ENCODE peak calls at places on chromosomes 16 and 17, in four cellular contexts. T is globus pallidus, X is glutamatergic neuron, K is anterior cingulate cortex. I is an unnamed sample.

GRCh38 chr17:44926841-44927525 is 11.7 kb upstream of the GFAP start:
- DNase-seq in T (no peak), X (no peak), K (no peak), I (no peak)

GRCh38 chr17:66655861-66656260 is 179.1 kb upstream of the CACNG5 start:
- DNase-seq in T (no peak), X (no peak), K (peak; percentile 19), I (peak; percentile 84)

GRCh38 chr17:63470116-63470515 is 6.7 kb upstream of the ACE start:
- DNase-seq in T (no peak), X (no peak), K (no peak), I (no peak)

GRCh38 chr16:67169642-67170167 is 633 bp upstream of the NOL3 start:
- DNase-seq in T (no peak), X (peak; percentile 87), K (no peak), I (no peak)

GRCh38 chr17:35947156-35947585 is 3.7 kb upstream of the LYZL6 start:
- DNase-seq in T (no peak), X (peak; percentile 74), K (no peak), I (peak; percentile 33)

GRCh38 chr16:11156401-11156800 is 99.6 kb downstream of the SOCS1 start:
- DNase-seq in T (no peak), X (peak; percentile 83), K (no peak), I (no peak)

GRCh38 chr16:75087040-75087979 is 29.3 kb downstream of the LDHD start:
- DNase-seq in T (no peak), X (no peak), K (no peak), I (peak; percentile 45)

GRCh38 chr17:65442250-65442649 is 119.2 kb downstream of the AXIN2 start:
- DNase-seq in T (no peak), X (no peak), K (no peak), I (no peak)

GRCh38 chr17:35896011-35896587 is 15.9 kb upstream of the CCL5 start:
- DNase-seq in T (no peak), X (no peak), K (no peak), I (no peak)

GRCh38 chr17:61303334-61304096 is 96.1 kb upstream of the TBX2 start:
- DNase-seq in T (no peak), X (no peak), K (no peak), I (peak; percentile 75)

GRCh38 chr17:22496450-22496849 is 804.1 kb downstream of the KCNJ18 start:
- DNase-seq in T (no peak), X (no peak), K (no peak), I (no peak)

GRCh38 chr17:79695293-79696158 is 35.2 kb upstream of the ENPP7 start:
- DNase-seq in T (no peak), X (no peak), K (no peak), I (peak; percentile 60)

GRCh38 chr17:59840329-59840907 is 52.3 kb downstream of the TUBD1 start:
- DNase-seq in T (no peak), X (no peak), K (no peak), I (peak; percentile 56)

GRCh38 chr16:2089676-2090480 is 42.1 kb downstream of the TSC2 start:
- DNase-seq in T (no peak), X (no peak), K (no peak), I (no peak)

GRCh38 chr17:3043737-3044365 is 19.6 kb downstream of the OR1D5 start:
- DNase-seq in T (no peak), X (no peak), K (no peak), I (no peak)

GRCh38 chr17:40340880-40341807 is 23.4 kb downstream of the GJD3 start:
- DNase-seq in T (peak; percentile 63), X (peak; percentile 80), K (peak; percentile 61), I (peak; percentile 62)

GRCh38 chr17:3777366-3777765 is 23.6 kb downstream of the ITGAE start:
- DNase-seq in T (no peak), X (no peak), K (no peak), I (no peak)

GRCh38 chr16:71923941-71924690 is 28.8 kb downstream of the IST1 start:
- DNase-seq in T (no peak), X (no peak), K (no peak), I (peak; percentile 75)

GRCh38 chr16:31253642-31254045 is 6.1 kb upstream of the ITGAM start:
- DNase-seq in T (peak; percentile 25), X (no peak), K (peak; percentile 0), I (no peak)

GRCh38 chr17:68020451-68020779 is 15.1 kb upstream of the KPNA2 start:
- DNase-seq in T (no peak), X (no peak), K (no peak), I (no peak)

GRCh38 chr16:86626966-86627365 is 48.6 kb downstream of the FOXL1 start:
- DNase-seq in T (no peak), X (no peak), K (no peak), I (no peak)

GRCh38 chr17:30831663-30832437 is at the start of gene ATAD5:
- DNase-seq in T (peak; percentile 85), X (peak; percentile 94), K (peak; percentile 85), I (peak; percentile 92)

GRCh38 chr17:67375761-67376160 is 1.3 kb upstream of the PITPNC1 start:
- DNase-seq in T (no peak), X (no peak), K (no peak), I (no peak)

GRCh38 chr16:4393243-4393606 is 21.6 kb downstream of the VASN start:
- DNase-seq in T (no peak), X (peak; percentile 15), K (no peak), I (no peak)

GRCh38 chr17:10349403-10349802 is 23.4 kb downstream of the MYH13 start:
- DNase-seq in T (no peak), X (no peak), K (no peak), I (no peak)

GRCh38 chr16:71479420-71479819 is 9.7 kb downstream of the ZNF19 start:
- DNase-seq in T (peak; percentile 17), X (no peak), K (no peak), I (peak; percentile 40)

GRCh38 chr16:27779719-27780161 is 229.8 kb downstream of the KATNIP start:
- DNase-seq in T (peak; percentile 76), X (peak; percentile 72), K (peak; percentile 11), I (peak; percentile 65)

GRCh38 chr17:80455784-80456183 is 20.6 kb downstream of the NPTX1 start:
- DNase-seq in T (no peak), X (no peak), K (no peak), I (no peak)

I was measured in fibroblast of lung.